ENCODE peak calls at places on chromosomes 12 and 14, in six cellular contexts. R, X, D, H, O and T are unnamed samples.

GRCh38 chr14:56813143-56813551 is 2.9 kb upstream of the OTX2 start:
- DNase-seq in O (no peak), H (no peak), D (no peak), R (no peak), X (no peak), T (no peak)

GRCh38 chr12:6970096-6970527 is 352 bp downstream of the PHB2 start:
- DNase-seq in H (peak; percentile 58), X (no peak), R (no peak), D (no peak), O (peak; percentile 78), T (peak; percentile 63)

GRCh38 chr14:69553221-69553620 is 21.4 kb downstream of the CCDC177 start:
- DNase-seq in R (no peak), D (no peak), O (no peak), H (no peak), X (no peak), T (no peak)

GRCh38 chr12:56115329-56115728 is 1.1 kb upstream of the RPL41 start:
- DNase-seq in H (no peak), R (no peak), O (peak; percentile 59), D (no peak), X (peak; percentile 59), T (no peak)

GRCh38 chr14:90019824-90020523 is 41.8 kb upstream of the KCNK13 start:
- DNase-seq in O (no peak), H (no peak), R (no peak), D (no peak), X (no peak), T (no peak)

GRCh38 chr12:117671734-117672133 is 297.1 kb downstream of the KSR2 start:
- DNase-seq in X (peak; percentile 91), R (no peak), H (no peak), D (no peak), O (no peak), T (peak; percentile 47)

GRCh38 chr14:54209501-54210231 is 187.1 kb upstream of the CDKN3 start:
- DNase-seq in D (no peak), H (no peak), O (no peak), X (no peak), R (no peak), T (no peak)

GRCh38 chr12:6828671-6829531 is 694 bp downstream of the P3H3 start:
- DNase-seq in O (no peak), R (peak; percentile 56), X (peak; percentile 80), D (peak; percentile 57), H (peak; percentile 58), T (no peak)

GRCh38 chr12:125245601-125246345 is 180.5 kb downstream of the AACS start:
- DNase-seq in R (no peak), D (no peak), O (no peak), H (no peak), X (no peak), T (no peak)

GRCh38 chr12:38919191-38919590 is 13.8 kb upstream of the CPNE8 start:
- DNase-seq in D (no peak), O (no peak), H (no peak), R (no peak), X (no peak), T (no peak)

GRCh38 chr14:75222208-75222701 is 45.8 kb upstream of the TMED10 start:
- DNase-seq in O (no peak), H (peak; percentile 57), D (no peak), R (no peak), X (peak; percentile 42), T (no peak)

GRCh38 chr14:97930191-97930590 is 1133.0 kb downstream of the VRK1 start:
- DNase-seq in R (no peak), D (no peak), O (no peak), H (no peak), X (no peak), T (no peak)

GRCh38 chr14:49621114-49621881 is 699 bp downstream of the MGAT2 start:
- DNase-seq in D (peak; percentile 75), H (peak; percentile 84), R (peak; percentile 63), O (peak; percentile 91), X (peak; percentile 64), T (peak; percentile 75)

GRCh38 chr12:109947511-109947910 is 47.4 kb downstream of the TCHP start:
- DNase-seq in H (no peak), X (no peak), R (no peak), D (no peak), O (no peak), T (no peak)

GRCh38 chr12:109612975-109613502 is 39.4 kb downstream of the MVK start:
- DNase-seq in O (no peak), R (no peak), X (no peak), D (no peak), H (no peak), T (no peak)

GRCh38 chr14:36657409-36658090 is 4.1 kb upstream of the PAX9 start:
- DNase-seq in D (no peak), O (no peak), R (no peak), X (peak; percentile 64), H (no peak), T (no peak)

GRCh38 chr14:36655963-36656768 is 5.5 kb upstream of the PAX9 start:
- DNase-seq in R (no peak), O (no peak), D (peak; percentile 32), X (peak; percentile 77), H (no peak), T (peak; percentile 71)

GRCh38 chr14:36655571-36655962 is 6.1 kb upstream of the PAX9 start:
- DNase-seq in O (no peak), H (no peak), R (no peak), X (peak; percentile 51), D (no peak), T (no peak)

GRCh38 chr14:36658091-36659009 is 3.3 kb upstream of the PAX9 start:
- DNase-seq in R (no peak), O (no peak), X (peak; percentile 45), D (no peak), H (no peak), T (no peak)

GRCh38 chr14:36656769-36657408 is 4.8 kb upstream of the PAX9 start:
- DNase-seq in H (no peak), D (no peak), O (peak; percentile 75), X (peak; percentile 49), R (no peak), T (no peak)
- H3K27me3 ChIP-seq in H (peaks cover 100% of the 10 kb centered on the region), D (peaks cover 100% of the 10 kb centered on the region), O (peaks cover 57% of the 10 kb centered on the region), X (peaks cover 93% of the 10 kb centered on the region), R (peaks cover 98% of the 10 kb centered on the region), T (no peaks in the 10 kb centered on the region)

GRCh38 chr12:72282721-72283120 is 10.6 kb downstream of the TRHDE start:
- DNase-seq in R (no peak), O (no peak), D (no peak), H (no peak), X (no peak), T (no peak)
- TF ChIP-seq CTCF in R (no peak), O (peak; percentile 47), D (peak; percentile 6), H (no peak), X (peak; percentile 68), T (peak; percentile 54)

GRCh38 chr12:96425973-96426372 is 25.7 kb upstream of the CDK17 start:
- DNase-seq in X (no peak), R (no peak), D (no peak), H (no peak), O (no peak), T (no peak)

GRCh38 chr12:96427269-96427729 is 27.1 kb upstream of the CDK17 start:
- DNase-seq in H (peak; percentile 60), O (peak; percentile 80), R (peak; percentile 33), X (peak; percentile 37), D (peak; percentile 35), T (no peak)

GRCh38 chr12:96422192-96422591 is 22.0 kb upstream of the CDK17 start:
- DNase-seq in D (no peak), R (no peak), H (no peak), O (no peak), X (no peak), T (no peak)

GRCh38 chr12:96425321-96425720 is 25.1 kb upstream of the CDK17 start:
- DNase-seq in D (no peak), H (no peak), O (no peak), R (no peak), X (no peak), T (no peak)

DNA sequence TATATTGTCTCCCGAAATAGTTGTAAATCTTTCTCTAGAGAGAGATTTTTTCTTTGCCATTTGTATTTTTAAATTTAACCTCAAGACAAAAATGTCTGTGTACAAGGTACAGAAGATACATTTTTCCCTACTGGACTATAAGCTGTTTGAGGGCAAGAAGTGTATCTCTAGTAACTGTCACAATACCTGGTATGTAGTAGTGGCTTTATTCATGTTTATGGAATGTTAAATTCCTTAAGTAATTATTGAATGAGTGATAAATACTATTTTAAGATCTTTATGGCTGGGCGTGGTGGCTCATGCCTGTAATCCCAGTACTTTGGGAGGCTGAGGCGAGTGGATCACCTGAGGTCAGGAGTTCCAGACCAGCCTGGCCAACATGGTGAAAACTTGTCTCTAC is 24.4 kb upstream of the CDK17 start:
- DNase-seq in R (no peak), X (no peak), H (no peak), O (no peak), D (no peak), T (no peak)
- H3K4me1 ChIP-seq in R (no peaks in the 10 kb centered on the region), X (no peaks in the 10 kb centered on the region), H (no peaks in the 10 kb centered on the region), O (no peaks in the 10 kb centered on the region), D (no peaks in the 10 kb centered on the region), T (no peaks in the 10 kb centered on the region)

DNA sequence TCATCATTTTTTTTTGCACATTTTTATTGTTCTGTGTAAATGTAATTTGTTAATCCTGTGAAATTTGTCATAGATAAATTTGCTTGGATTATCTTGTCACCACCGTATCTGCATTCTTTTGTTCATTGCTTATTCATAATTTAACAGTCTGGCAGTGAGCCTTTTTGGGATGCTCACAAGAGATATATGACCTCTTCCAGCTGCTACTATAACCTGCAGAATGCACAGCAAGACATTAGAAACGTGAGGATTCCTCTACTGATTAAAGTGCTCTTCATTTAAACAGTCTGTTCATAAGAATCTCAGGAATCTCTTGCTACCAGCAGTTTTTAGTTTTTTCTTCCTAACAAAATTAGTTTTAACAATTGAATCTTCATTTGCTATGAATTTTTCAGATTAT is 9.1 kb downstream of the NPAS3 start:
- DNase-seq in D (no peak), X (no peak), R (no peak), H (no peak), O (no peak), T (no peak)
- H3K27me3 ChIP-seq in D (no peaks in the 10 kb centered on the region), X (no peaks in the 10 kb centered on the region), R (no peaks in the 10 kb centered on the region), H (no peaks in the 10 kb centered on the region), O (no peaks in the 10 kb centered on the region), T (no peaks in the 10 kb centered on the region)

DNA sequence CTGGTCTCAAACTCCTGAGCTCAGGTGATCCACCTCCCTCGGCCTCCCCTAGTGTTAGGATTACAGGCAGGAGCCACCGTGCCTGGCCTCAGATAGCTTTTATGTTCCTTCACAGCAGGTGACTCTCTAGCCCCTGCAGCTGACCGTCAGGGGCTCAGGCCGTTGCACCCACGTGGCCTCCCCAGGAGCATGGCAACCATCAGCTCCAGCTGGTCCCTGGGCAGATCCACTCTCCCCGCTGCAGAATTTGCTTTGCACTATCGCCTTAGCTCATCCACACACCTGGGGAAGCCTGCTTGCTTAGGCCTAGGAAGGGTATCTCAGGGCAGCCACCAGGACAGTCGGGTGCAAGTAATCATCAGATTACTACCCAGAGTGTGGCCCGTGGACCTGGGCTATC is 62.6 kb downstream of the TSPAN9 start:
- DNase-seq in D (no peak), X (no peak), O (no peak), R (no peak), H (no peak), T (no peak)
- TF ChIP-seq CTCF in D (no peak), X (no peak), O (no peak), R (no peak), H (no peak), T (no peak)